ENCODE peak calls at places on chromosomes 16 and 17, in ten cellular contexts. H, T, N, V, W, R, L, G, Q and E are unnamed samples.
A peak's percentile ranks its signal among the peaks of the same experiment; 100 is the strongest.

GRCh38 chr17:7354262-7354781 is 634 bp upstream of the TMEM95 start:
- DNase-seq in T (no peak), N (no peak), G (no peak), V (peak; percentile 80), R (peak; percentile 32), Q (no peak), H (no peak), W (no peak), L (peak; percentile 32), E (no peak)

GRCh38 chr17:1767358-1767757 is 5.5 kb downstream of the SERPINF1 start:
- DNase-seq in G (peak; percentile 61), Q (no peak), W (no peak), H (no peak), L (no peak), R (no peak), T (no peak), V (no peak), N (no peak), E (no peak)

GRCh38 chr17:1574697-1575471 is 12.3 kb upstream of the PITPNA start:
- DNase-seq in T (no peak), G (no peak), N (no peak), W (no peak), Q (no peak), H (no peak), L (no peak), V (no peak), R (no peak), E (no peak)

GRCh38 chr17:17541640-17542001 is 45.4 kb upstream of the RASD1 start:
- DNase-seq in Q (no peak), L (no peak), N (no peak), W (no peak), G (peak; percentile 7), H (no peak), V (no peak), T (no peak), R (no peak), E (no peak)

GRCh38 chr16:65672960-65673359 is 551.1 kb upstream of the CDH11 start:
- DNase-seq in L (no peak), G (no peak), R (no peak), H (no peak), V (peak; percentile 22), N (no peak), Q (no peak), T (no peak), W (no peak), E (no peak)

GRCh38 chr16:86604436-86605220 is 26.3 kb downstream of the FOXL1 start:
- DNase-seq in L (no peak), W (no peak), Q (peak; percentile 56), N (no peak), H (peak; percentile 44), G (no peak), V (no peak), T (no peak), R (peak; percentile 32), E (no peak)

GRCh38 chr16:1541293-1542165 is 8.1 kb downstream of the TMEM204 start:
- DNase-seq in H (no peak), N (no peak), W (no peak), Q (no peak), R (no peak), L (no peak), G (no peak), V (no peak), T (no peak), E (no peak)

GRCh38 chr17:43813386-43813785 is 19.6 kb downstream of the MPP3 start:
- DNase-seq in G (no peak), Q (no peak), W (no peak), R (no peak), H (no peak), N (no peak), T (no peak), L (no peak), V (no peak), E (no peak)

GRCh38 chr17:77571562-77571981 is 386.9 kb upstream of the TNRC6C start:
- DNase-seq in N (no peak), R (no peak), T (no peak), Q (peak; percentile 57), H (no peak), W (no peak), G (no peak), V (peak; percentile 6), L (no peak), E (no peak)

GRCh38 chr16:19555186-19555937 is at the start of gene VPS35L:
- DNase-seq in N (peak; percentile 99), G (peak; percentile 99), T (peak; percentile 98), H (peak; percentile 95), L (peak; percentile 98), R (peak; percentile 94), Q (peak; percentile 97), V (peak; percentile 99), W (peak; percentile 98), E (peak; percentile 97)

DNA sequence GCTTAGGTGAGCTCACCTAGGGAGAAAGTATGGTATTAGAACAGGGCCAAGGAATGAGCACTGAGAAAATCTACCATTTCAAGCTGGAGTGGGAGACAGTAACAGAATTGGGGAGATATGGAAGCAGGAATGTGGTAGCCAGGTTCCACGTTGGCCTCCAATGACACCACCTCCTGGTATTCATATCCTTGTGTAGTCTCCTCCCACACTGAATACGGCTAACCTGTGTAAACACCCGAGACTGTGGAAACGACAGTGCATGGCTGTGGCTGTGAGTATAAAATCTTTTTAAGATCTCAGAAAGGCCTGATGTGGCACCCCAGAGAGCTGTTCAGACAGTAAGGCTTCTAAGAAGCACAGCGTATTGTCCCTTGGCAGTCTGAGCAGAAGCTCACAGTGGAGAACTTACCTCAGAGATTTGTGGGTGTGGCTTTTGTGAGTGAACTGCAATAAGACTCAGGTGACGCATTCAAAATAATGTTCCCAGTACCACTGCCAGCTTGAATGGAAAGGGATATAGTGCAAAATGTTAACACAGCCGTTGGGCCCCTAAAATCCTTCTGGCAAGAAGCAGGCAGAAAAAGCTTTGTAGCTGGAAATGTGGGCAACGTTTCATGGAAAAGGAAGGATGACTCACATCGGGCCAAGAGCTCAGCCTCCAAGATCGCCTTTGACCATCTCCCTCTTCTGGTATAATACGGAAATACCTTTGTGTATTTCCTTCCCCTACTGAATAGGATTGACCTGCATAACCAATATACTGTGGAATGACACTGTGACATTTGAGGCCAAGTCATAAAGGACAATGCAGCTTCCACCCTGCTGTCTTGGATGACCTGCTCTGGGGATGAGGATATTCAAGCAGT is 14.4 kb downstream of the SDR42E1 start:
- DNase-seq in R (no peak), N (no peak), G (no peak), T (no peak), W (peak; percentile 51), V (peak; percentile 57), Q (no peak), L (no peak), H (no peak), E (no peak)
- TF ChIP-seq CTCF in R (no peak), N (no peak), G (no peak), T (no peak), W (peak; percentile 32), V (peak; percentile 32), Q (no peak), L (peak; percentile 41), H (no peak), E (no peak)

DNA sequence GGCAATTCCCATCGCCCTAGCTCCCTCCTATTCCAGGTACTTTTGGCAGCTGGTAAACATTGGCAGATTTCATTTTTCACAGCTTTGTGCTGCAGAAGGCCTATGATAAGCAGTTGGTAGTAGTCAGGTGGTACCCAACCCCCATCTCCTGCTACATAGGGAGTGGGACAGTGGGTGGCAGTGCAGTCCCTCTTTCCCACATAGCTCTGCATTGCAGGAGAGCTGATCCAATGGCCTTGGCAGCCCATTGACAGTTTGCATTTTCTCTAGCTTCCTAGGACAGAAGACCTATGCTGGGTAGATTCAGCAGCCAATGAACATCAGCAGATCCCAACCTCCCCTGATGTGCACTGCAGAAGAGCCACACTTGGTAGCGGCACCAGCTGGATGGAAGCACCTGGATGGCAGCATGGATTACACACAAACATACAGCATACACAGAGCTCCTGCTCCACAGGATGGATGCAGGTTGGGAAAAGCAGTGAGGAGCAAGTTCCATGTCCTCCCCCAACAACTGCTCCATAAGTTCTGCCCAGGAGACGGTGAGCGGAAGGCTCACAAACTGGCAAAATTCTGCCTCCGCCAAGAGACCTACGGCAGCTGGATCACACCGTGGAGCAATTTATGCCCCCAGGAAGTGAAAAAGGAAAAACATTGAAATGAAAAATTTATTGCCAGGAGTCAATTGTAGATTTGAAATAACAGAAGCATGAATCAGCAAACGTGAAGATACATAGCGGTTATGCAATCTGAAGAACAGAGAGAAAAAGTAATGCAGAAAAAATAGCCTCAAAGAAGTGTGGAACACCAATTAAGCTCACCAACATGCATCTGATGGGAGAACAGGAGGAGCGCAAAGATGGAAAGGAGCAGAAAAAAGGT is 95.7 kb downstream of the CACNG1 start:
- DNase-seq in R (no peak), G (no peak), Q (no peak), N (no peak), W (no peak), H (no peak), V (peak; percentile 42), L (no peak), T (no peak), E (no peak)
- TF ChIP-seq CTCF in R (no peak), G (no peak), Q (no peak), N (no peak), W (no peak), H (no peak), V (peak; percentile 10), L (no peak), T (no peak), E (no peak)

GRCh38 chr17:49603720-49604119 is 28.0 kb downstream of the NXPH3 start:
- DNase-seq in V (no peak), W (no peak), T (no peak), Q (no peak), G (no peak), N (no peak), R (no peak), H (no peak), L (no peak), E (no peak)
- TF ChIP-seq CTCF in V (no peak), W (no peak), T (no peak), Q (no peak), G (no peak), N (peak; percentile 13), R (no peak), H (no peak), L (peak; percentile 28), E (no peak)

DNA sequence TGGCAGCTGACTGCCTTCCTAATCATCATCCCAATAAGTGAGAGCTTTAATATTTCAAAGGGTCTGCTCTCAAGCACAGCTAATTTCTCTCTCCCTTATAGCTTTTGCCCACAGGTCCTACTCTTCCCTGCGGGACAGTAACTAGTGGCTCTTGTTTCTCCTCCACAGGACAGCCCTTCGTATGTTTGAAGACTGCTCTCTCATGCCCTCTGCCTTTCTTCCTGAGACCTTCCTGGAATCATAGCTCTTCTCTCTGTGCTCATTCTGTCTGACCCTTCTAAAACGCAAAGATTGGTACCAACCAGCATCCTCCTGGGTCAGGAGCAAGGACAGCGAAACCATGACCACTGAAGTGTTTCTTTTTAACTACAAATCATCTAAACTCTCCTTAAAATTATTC is 168.9 kb downstream of the GRIN2A start:
- DNase-seq in Q (no peak), L (no peak), V (no peak), G (no peak), R (no peak), W (no peak), N (no peak), T (no peak), H (no peak), E (no peak)
- TF ChIP-seq CTCF in Q (no peak), L (no peak), V (no peak), G (no peak), R (no peak), W (no peak), N (no peak), T (no peak), H (no peak), E (no peak)